ENCODE peak calls at places on chromosomes 4 and X, in nine cellular contexts. E is ovary, H is BJ, A is activated gamma-delta T cell, O is choroid plexus epithelial cell, D is naive B cell, L is NCI-H2081, U is DND-41, J is progenitor cell of endocrine pancreas. B is an unnamed sample.

GRCh38 chr4:155999743-156000142 is 46.1 kb upstream of the CTSO start:
- DNase-seq in E (no peak), H (no peak), A (no peak), O (peak), D (no peak), L (no peak), U (no peak), J (no peak), B (peak)

GRCh38 chrX:142036111-142036510 is 132.4 kb downstream of the MAGEC1 start:
- DNase-seq in E (no peak), H (no peak), A (no peak), O (peak), D (no peak), L (no peak), U (no peak), J (no peak), B (no peak)

GRCh38 chrX:114774691-114775090 is 190.8 kb downstream of the HTR2C start:
- DNase-seq in E (no peak), H (no peak), A (no peak), O (peak), D (no peak), L (no peak), U (no peak), J (no peak), B (no peak)

GRCh38 chr4:155571184-155571944 is 95.3 kb upstream of the GUCY1A1 start:
- DNase-seq in E (no peak), H (no peak), A (no peak), O (no peak), D (no peak), L (no peak), U (no peak), J (no peak), B (no peak)

GRCh38 chr4:127783971-127784519 is 1.9 kb downstream of the HSPA4L start:
- DNase-seq in E (no peak), H (no peak), A (no peak), O (no peak), D (no peak), L (no peak), U (no peak), J (no peak), B (no peak)

GRCh38 chr4:167587361-167587760 is 353.1 kb upstream of the SPOCK3 start:
- DNase-seq in E (no peak), H (no peak), A (no peak), O (no peak), D (no peak), L (no peak), U (no peak), J (no peak), B (no peak)

GRCh38 chr4:4853371-4853823 is 6.1 kb upstream of the MSX1 start:
- DNase-seq in E (no peak), H (no peak), A (no peak), O (no peak), D (no peak), L (no peak), U (no peak), J (no peak), B (no peak)

GRCh38 chr4:119523399-119523798 is 105.2 kb downstream of the PDE5A start:
- DNase-seq in E (no peak), H (no peak), A (no peak), O (no peak), D (no peak), L (no peak), U (no peak), J (no peak), B (no peak)

GRCh38 chrX:134462927-134463326 is 3.0 kb downstream of the HPRT1 start:
- DNase-seq in E (no peak), H (no peak), A (no peak), O (no peak), D (no peak), L (no peak), U (no peak), J (no peak), B (no peak)

GRCh38 chr4:138225477-138225876 is 16.7 kb downstream of the SLC7A11 start:
- DNase-seq in E (no peak), H (no peak), A (no peak), O (no peak), D (no peak), L (no peak), U (no peak), J (no peak), B (no peak)

GRCh38 chr4:92864176-92864575 is 560.4 kb downstream of the GRID2 start:
- DNase-seq in E (no peak), H (no peak), A (no peak), O (no peak), D (no peak), L (no peak), U (no peak), J (no peak), B (no peak)

GRCh38 chr4:176439611-176440010 is 119.8 kb downstream of the SPCS3 start:
- DNase-seq in E (no peak), H (no peak), A (no peak), O (no peak), D (no peak), L (no peak), U (no peak), J (no peak), B (no peak)

GRCh38 chrX:45758319-45758718 is 557.6 kb upstream of the DIPK2B start:
- DNase-seq in E (no peak), H (peak), A (no peak), O (peak), D (no peak), L (no peak), U (peak), J (no peak), B (no peak)

GRCh38 chr4:185304944-185305690 is 90.6 kb downstream of the LRP2BP start:
- DNase-seq in E (no peak), H (no peak), A (no peak), O (peak), D (peak), L (peak), U (peak), J (no peak), B (peak)